ENCODE peak calls at places on chromosomes 13 and 19, in seven cellular contexts. C, B, F, M, Z, O and X are unnamed samples.

GRCh38 chr13:30679483-30680330 is 55.6 kb upstream of the ALOX5AP start:
- DNase-seq in C (peak), B (no peak), F (peak), M (peak), Z (no peak), O (peak), X (no peak)

GRCh38 chr19:47006496-47006895 is 13.1 kb upstream of the NPAS1 start:
- DNase-seq in C (no peak), B (no peak), F (peak), M (no peak), Z (no peak), O (no peak), X (no peak)

GRCh38 chr19:30227661-30228112 is 144.5 kb upstream of the ZNF536 start:
- DNase-seq in C (peak), B (no peak), F (peak), M (peak), Z (no peak), O (no peak), X (no peak)

GRCh38 chr13:84032116-84032515 is 149.8 kb upstream of the SLITRK1 start:
- DNase-seq in C (peak), B (no peak), F (no peak), M (no peak), Z (no peak), O (no peak), X (no peak)

GRCh38 chr19:33234092-33234491 is 8.4 kb upstream of the SLC7A10 start:
- DNase-seq in C (no peak), B (no peak), F (no peak), M (no peak), Z (no peak), O (no peak), X (no peak)

GRCh38 chr13:49651775-49652690 is 23.7 kb downstream of the ARL11 start:
- DNase-seq in C (no peak), B (no peak), F (no peak), M (no peak), Z (no peak), O (no peak), X (no peak)

GRCh38 chr13:35697281-35697680 is 220.8 kb upstream of the MAB21L1 start:
- DNase-seq in C (no peak), B (no peak), F (peak), M (peak), Z (no peak), O (no peak), X (no peak)

GRCh38 chr19:6842871-6843607 is 44.3 kb upstream of the ADGRE1 start:
- DNase-seq in C (no peak), B (no peak), F (no peak), M (no peak), Z (no peak), O (no peak), X (no peak)

GRCh38 chr13:25752957-25753540 is 298.8 kb downstream of the SHISA2 start:
- DNase-seq in C (peak), B (no peak), F (no peak), M (peak), Z (no peak), O (no peak), X (peak)

GRCh38 chr19:9945319-9945966 is 9.1 kb upstream of the OLFM2 start:
- DNase-seq in C (peak), B (no peak), F (peak), M (peak), Z (no peak), O (peak), X (peak)

GRCh38 chr13:44389003-44389666 is 15.5 kb downstream of the SERP2 start:
- DNase-seq in C (no peak), B (peak), F (no peak), M (no peak), Z (no peak), O (no peak), X (no peak)

GRCh38 chr13:31096624-31097302 is 64.9 kb downstream of the HSPH1 start:
- DNase-seq in C (no peak), B (no peak), F (peak), M (no peak), Z (no peak), O (peak), X (no peak)

GRCh38 chr19:1259206-1259872 is 9.8 kb upstream of the CIRBP start:
- DNase-seq in C (peak), B (no peak), F (peak), M (no peak), Z (no peak), O (peak), X (no peak)

GRCh38 chr13:79735228-79735627 is 254.3 kb downstream of the NDFIP2 start:
- DNase-seq in C (peak), B (no peak), F (no peak), M (peak), Z (no peak), O (no peak), X (no peak)

GRCh38 chr19:39265321-39265916 is 2.8 kb upstream of the IFNL2 start:
- DNase-seq in C (no peak), B (no peak), F (peak), M (no peak), Z (no peak), O (no peak), X (no peak)

GRCh38 chr13:101919541-101920306 is 467.2 kb downstream of the ITGBL1 start:
- DNase-seq in C (peak), B (no peak), F (peak), M (peak), Z (no peak), O (no peak), X (no peak)

GRCh38 chr19:28567834-28568233 is 645.1 kb downstream of the UQCRFS1 start:
- DNase-seq in C (no peak), B (no peak), F (no peak), M (no peak), Z (no peak), O (no peak), X (no peak)

GRCh38 chr19:36894849-36895383 is 21.2 kb downstream of the ZNF829 start:
- DNase-seq in C (no peak), B (no peak), F (no peak), M (no peak), Z (no peak), O (no peak), X (no peak)

GRCh38 chr13:51282322-51282721 is 57.2 kb upstream of the SERPINE3 start:
- DNase-seq in C (no peak), B (peak), F (no peak), M (no peak), Z (no peak), O (no peak), X (no peak)

GRCh38 chr13:97279913-97280312 is 57.8 kb downstream of the MBNL2 start:
- DNase-seq in C (peak), B (no peak), F (no peak), M (peak), Z (no peak), O (peak), X (no peak)

GRCh38 chr19:23481043-23481442 is 85.8 kb upstream of the ZNF91 start:
- DNase-seq in C (no peak), B (peak), F (no peak), M (no peak), Z (no peak), O (no peak), X (no peak)

GRCh38 chr13:99311137-99311536 is 3.9 kb upstream of the GPR183 start:
- DNase-seq in C (no peak), B (no peak), F (peak), M (no peak), Z (no peak), O (no peak), X (no peak)

GRCh38 chr13:107585466-107585865 is 629.9 kb downstream of the LIG4 start:
- DNase-seq in C (no peak), B (no peak), F (no peak), M (no peak), Z (no peak), O (no peak), X (no peak)